ENCODE peak calls at places on chromosome 18, in seven cellular contexts. I is HCT116, S is breast epithelium, D is GM23338, U is ovary, C is uterus, N is OCI-LY7. H is an unnamed sample.

GRCh38 chr18:10490401-10491289 is 35.2 kb upstream of the NAPG start:
- DNase-seq in I (peak; percentile 73), D (peak; percentile 59), S (no peak), C (no peak), U (no peak), N (peak; percentile 95), H (no peak)

GRCh38 chr18:10912790-10913560 is 236.4 kb downstream of the PIEZO2 start:
- DNase-seq in S (no peak), U (peak; percentile 43), D (no peak), N (no peak), I (no peak), C (no peak), H (peak; percentile 36)

GRCh38 chr18:3910507-3910906 is 460.5 kb downstream of the TGIF1 start:
- DNase-seq in S (no peak), C (no peak), I (no peak), U (no peak), N (no peak), D (no peak), H (no peak)

GRCh38 chr18:7467708-7468466 is 99.2 kb upstream of the PTPRM start:
- DNase-seq in C (no peak), U (no peak), N (no peak), I (no peak), D (no peak), S (no peak), H (no peak)

GRCh38 chr18:58865714-58866113 is 1.0 kb downstream of the ZNF532 start:
- DNase-seq in C (no peak), S (no peak), D (no peak), N (no peak), I (no peak), U (no peak), H (no peak)

GRCh38 chr18:3266062-3266608 is 4.2 kb downstream of the MYL12B start:
- DNase-seq in C (no peak), I (no peak), D (no peak), N (no peak), S (peak; percentile 74), U (no peak), H (peak; percentile 80)

GRCh38 chr18:3704556-3705162 is 254.7 kb downstream of the TGIF1 start:
- DNase-seq in I (no peak), S (no peak), N (no peak), D (no peak), U (no peak), C (no peak), H (no peak)

GRCh38 chr18:45839415-45840395 is 14.2 kb downstream of the SIGLEC15 start:
- DNase-seq in I (peak; percentile 10), S (peak; percentile 57), C (no peak), N (no peak), D (peak; percentile 76), U (no peak), H (peak; percentile 28)

GRCh38 chr18:8329186-8329771 is 280.0 kb upstream of the RAB12 start:
- DNase-seq in N (no peak), S (no peak), D (no peak), C (no peak), I (no peak), U (no peak), H (no peak)

GRCh38 chr18:22347624-22348511 is 69.8 kb downstream of the CTAGE1 start:
- DNase-seq in S (no peak), C (peak; percentile 44), D (no peak), I (no peak), N (no peak), U (peak; percentile 62), H (no peak)

GRCh38 chr18:12995952-12996477 is 4.9 kb downstream of the CEP192 start:
- DNase-seq in D (no peak), U (no peak), N (no peak), C (no peak), I (no peak), S (no peak), H (no peak)

GRCh38 chr18:48863432-48864065 is 87.2 kb downstream of the SMAD7 start:
- DNase-seq in I (no peak), C (no peak), N (no peak), S (no peak), D (no peak), U (no peak), H (no peak)

GRCh38 chr18:36688020-36688965 is 140.5 kb downstream of the TPGS2 start:
- DNase-seq in C (peak; percentile 52), U (peak; percentile 49), S (peak; percentile 67), D (peak; percentile 75), N (peak; percentile 43), I (peak; percentile 52), H (peak; percentile 61)

GRCh38 chr18:5464241-5464640 is 79.6 kb downstream of the EPB41L3 start:
- DNase-seq in I (no peak), U (no peak), N (no peak), D (no peak), C (no peak), S (no peak), H (peak; percentile 52)

GRCh38 chr18:59207506-59207905 is 12.5 kb upstream of the GRP start:
- DNase-seq in U (no peak), N (no peak), I (no peak), S (no peak), C (no peak), D (no peak), H (no peak)

GRCh38 chr18:6396276-6396675 is 18.4 kb downstream of the L3MBTL4 start:
- DNase-seq in S (no peak), N (no peak), U (no peak), I (no peak), C (no peak), D (no peak), H (no peak)

GRCh38 chr18:74082476-74083070 is 65.1 kb downstream of the FBXO15 start:
- DNase-seq in D (peak; percentile 83), N (peak; percentile 77), S (no peak), I (peak; percentile 24), U (no peak), C (no peak), H (peak; percentile 10)

GRCh38 chr18:74739926-74740325 is 142.3 kb downstream of the ZNF407 start:
- DNase-seq in U (no peak), C (no peak), I (no peak), S (no peak), N (no peak), D (peak; percentile 56), H (no peak)

GRCh38 chr18:40058811-40059570 is 1896.0 kb upstream of the PIK3C3 start:
- DNase-seq in S (no peak), D (no peak), U (no peak), I (no peak), N (no peak), C (no peak), H (no peak)

GRCh38 chr18:48828201-48828580 is 122.6 kb downstream of the SMAD7 start:
- DNase-seq in C (peak; percentile 11), I (no peak), D (no peak), U (no peak), S (no peak), N (no peak), H (no peak)

GRCh38 chr18:62788891-62789290 is 73.5 kb downstream of the PHLPP1 start:
- DNase-seq in C (no peak), N (no peak), I (no peak), D (no peak), S (no peak), U (no peak), H (no peak)
- H3K4me1 ChIP-seq in C (no peaks in the 10 kb centered on the region), N (no peaks in the 10 kb centered on the region), I (peaks cover 14% of the 10 kb centered on the region), D (peaks cover 90% of the 10 kb centered on the region), S (no peaks in the 10 kb centered on the region), U (peaks cover 8% of the 10 kb centered on the region), H (no peaks in the 10 kb centered on the region)

DNA sequence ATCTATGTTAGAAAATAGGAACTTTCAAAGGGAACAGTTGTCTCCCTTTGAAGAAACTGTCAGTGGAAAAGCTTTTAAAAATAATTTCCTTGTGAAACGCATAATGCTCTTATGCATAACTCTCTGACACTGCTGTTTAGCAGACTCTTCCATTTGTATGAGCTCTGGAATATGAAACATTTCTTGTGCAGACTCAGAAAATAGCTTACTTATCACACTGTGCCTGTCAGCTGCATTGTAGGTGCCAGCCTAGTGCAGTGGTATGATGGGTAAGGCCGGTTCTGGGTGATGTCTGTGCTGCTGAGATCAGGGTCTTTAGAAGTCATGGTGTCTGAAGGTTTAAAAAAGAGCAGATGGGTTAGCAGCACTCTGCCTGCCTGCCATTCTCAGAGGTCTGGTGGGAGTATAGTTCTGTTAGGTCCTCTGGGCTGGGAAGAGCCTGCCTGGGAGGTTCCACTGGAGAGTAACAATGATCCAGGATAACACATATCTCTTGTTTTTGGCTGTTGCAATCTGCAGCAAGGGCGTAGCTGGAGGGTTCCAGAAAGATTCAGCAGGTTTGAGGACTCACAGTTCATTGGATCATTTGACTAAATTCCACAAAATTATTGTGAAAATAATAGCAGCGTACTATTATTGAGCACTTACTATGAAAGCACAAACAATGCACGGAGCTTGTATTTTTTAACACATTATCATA is 283.2 kb upstream of the MEX3C start:
- DNase-seq in C (no peak), S (no peak), U (no peak), N (no peak), D (no peak), I (no peak), H (no peak)
- H3K27ac ChIP-seq in C (no peak overlapping the region), S (no peak overlapping the region), U (no peak overlapping the region), N (no peak overlapping the region), D (no peak overlapping the region), I (no peak overlapping the region), H (no peak overlapping the region)

DNA sequence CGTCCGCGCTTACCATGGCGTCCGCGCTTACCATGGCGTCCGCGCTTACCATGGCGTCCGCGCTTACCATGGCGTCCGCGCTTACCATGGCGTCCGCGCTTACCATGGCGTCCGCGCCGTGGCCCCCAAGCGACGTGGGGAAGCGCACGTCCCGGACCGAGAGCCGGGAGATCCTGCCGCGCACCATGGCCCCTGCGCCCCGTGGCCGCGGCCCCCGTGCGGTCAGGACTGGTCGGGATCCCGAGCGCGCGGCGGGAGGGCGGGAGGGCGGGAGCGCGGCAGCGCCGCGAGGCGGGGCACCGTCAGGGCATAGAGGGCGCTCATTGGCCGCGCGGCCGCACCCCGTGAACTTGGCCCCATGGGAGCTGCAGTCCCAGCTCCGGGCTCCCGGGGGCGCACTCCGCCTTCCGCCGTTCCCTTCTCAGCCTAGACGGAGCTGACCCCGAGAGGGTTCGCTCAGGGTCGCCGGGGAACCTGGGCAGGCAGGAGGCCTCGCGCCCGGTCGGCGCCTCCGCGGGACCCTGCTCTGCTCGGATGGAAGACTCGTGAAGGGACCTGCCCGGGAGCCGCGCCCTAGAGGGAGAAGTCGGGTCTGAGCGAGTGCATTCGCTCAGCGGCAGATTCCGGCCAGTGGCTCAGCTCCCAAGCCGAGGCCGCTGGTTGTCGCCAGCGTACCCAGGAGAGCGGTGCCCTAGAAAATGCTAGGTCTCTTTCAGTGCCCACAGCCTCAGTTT is at the start of gene ENOSF1:
- DNase-seq in U (peak; percentile 89), S (peak; percentile 79), N (peak; percentile 78), D (peak; percentile 90), I (peak; percentile 54), C (peak; percentile 82), H (peak; percentile 71)
- TF ChIP-seq CTCF in U (peak; percentile 78), S (peak; percentile 86), N (peak; percentile 58), D (peak; percentile 51), I (peak; percentile 63), C (peak; percentile 53), H (peak; percentile 92)

DNA sequence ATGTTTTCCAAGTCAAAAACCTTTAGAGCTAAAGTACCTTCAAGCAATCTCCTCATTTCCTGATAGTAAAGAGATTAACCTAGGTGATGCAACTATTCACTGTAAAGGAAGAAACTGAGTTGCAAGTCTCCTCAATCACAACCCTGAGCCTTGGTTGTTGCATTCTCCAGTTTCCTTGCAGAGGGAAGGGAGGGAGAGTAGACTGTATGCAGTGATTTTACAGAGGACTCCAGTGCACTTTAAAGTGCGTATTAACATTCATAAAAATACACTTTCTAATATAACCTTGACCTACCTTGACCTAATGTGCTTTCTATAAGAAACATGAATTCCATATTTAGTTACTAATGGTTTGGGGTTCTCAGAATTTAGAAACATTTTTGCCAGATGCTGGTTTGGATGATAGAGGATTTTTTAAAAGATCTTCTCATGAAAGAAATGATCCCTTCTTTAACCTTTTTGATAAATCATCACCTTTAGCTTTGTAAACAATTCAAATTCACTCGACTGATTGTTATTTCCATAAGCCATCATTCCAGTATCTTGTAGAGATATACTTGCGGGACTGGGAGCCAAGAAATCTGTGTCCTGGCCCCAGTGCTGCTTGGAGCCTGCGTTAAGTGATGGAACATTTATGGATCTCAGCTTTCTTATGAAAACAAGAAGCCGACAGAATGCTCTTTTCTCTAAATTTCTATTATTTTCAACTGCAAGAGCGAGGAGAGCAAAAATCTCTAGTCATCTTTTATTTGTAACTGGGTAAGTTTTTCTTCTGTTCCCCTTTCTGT is 228.3 kb downstream of the ZNF521 start:
- DNase-seq in I (no peak), U (no peak), C (no peak), D (no peak), S (no peak), N (peak; percentile 14), H (no peak)
- H3K4me1 ChIP-seq in I (no peaks in the 10 kb centered on the region), U (no peaks in the 10 kb centered on the region), C (no peaks in the 10 kb centered on the region), D (no peaks in the 10 kb centered on the region), S (no peaks in the 10 kb centered on the region), N (peaks cover 42% of the 10 kb centered on the region), H (peaks cover 4% of the 10 kb centered on the region)